ENCODE peak calls at places on chromosomes 3 and 15, in seven cellular contexts. L is psoas muscle; V is astrocyte of the spinal cord; B is hypothalamus; P is KG1; S is mammary epithelial cell; I is activated CD4-positive, alpha-beta T cell treated with anti-CD3 and anti-CD28 coated beads for 1 hour. K is an unnamed sample.

GRCh38 chr15:52095597-52096262 is 16.8 kb downstream of the BCL2L10 start:
- DNase-seq in L (no peak), V (peak; percentile 84), B (no peak), P (no peak), S (peak; percentile 98), I (no peak), K (no peak)

GRCh38 chr15:69551391-69552056 is 98.9 kb downstream of the RPLP1 start:
- DNase-seq in L (no peak), V (no peak), B (no peak), P (no peak), S (no peak), I (no peak), K (no peak)

GRCh38 chr15:82159922-82160321 is 102.6 kb downstream of the EFL1 start:
- DNase-seq in L (peak; percentile 71), V (peak; percentile 98), B (no peak), P (no peak), S (peak; percentile 81), I (no peak), K (no peak)

GRCh38 chr3:171168086-171168485 is 141.6 kb upstream of the SLC2A2 start:
- DNase-seq in L (no peak), V (peak; percentile 50), B (no peak), P (no peak), S (no peak), I (no peak), K (no peak)

GRCh38 chr15:98085003-98085639 is 124.6 kb downstream of the ARRDC4 start:
- DNase-seq in L (no peak), V (peak; percentile 65), B (peak; percentile 39), P (peak; percentile 38), S (peak; percentile 51), I (no peak), K (peak; percentile 48)

GRCh38 chr15:25245801-25246622 is 192.8 kb downstream of the UBE3A start:
- DNase-seq in L (peak; percentile 21), V (no peak), B (no peak), P (no peak), S (no peak), I (peak; percentile 4), K (no peak)

GRCh38 chr3:178112134-178112533 is 424.1 kb upstream of the KCNMB2 start:
- DNase-seq in L (no peak), V (no peak), B (no peak), P (no peak), S (no peak), I (no peak), K (no peak)

GRCh38 chr15:29128671-29129070 is 141.0 kb downstream of the NSMCE3 start:
- DNase-seq in L (peak; percentile 24), V (no peak), B (no peak), P (no peak), S (no peak), I (no peak), K (no peak)

GRCh38 chr3:149969110-149969944 is 1.4 kb downstream of the PFN2 start:
- DNase-seq in L (peak; percentile 75), V (peak; percentile 84), B (peak; percentile 28), P (no peak), S (peak; percentile 72), I (no peak), K (no peak)

GRCh38 chr15:96916750-96917149 is 586.2 kb downstream of the NR2F2 start:
- DNase-seq in L (no peak), V (no peak), B (no peak), P (no peak), S (no peak), I (no peak), K (no peak)

GRCh38 chr3:188520466-188520865 is 366.5 kb downstream of the LPP start:
- DNase-seq in L (no peak), V (peak; percentile 44), B (no peak), P (no peak), S (no peak), I (no peak), K (no peak)

GRCh38 chr3:71048948-71049347 is 534.6 kb downstream of the FOXP1 start:
- DNase-seq in L (no peak), V (no peak), B (no peak), P (no peak), S (no peak), I (no peak), K (no peak)

GRCh38 chr3:123884258-123884831 is at the start of gene MYLK:
- DNase-seq in L (peak; percentile 86), V (peak; percentile 92), B (no peak), P (no peak), S (peak; percentile 85), I (no peak), K (no peak)

GRCh38 chr3:5186854-5187151 is 704 bp upstream of the EDEM1 start:
- DNase-seq in L (no peak), V (peak; percentile 53), B (no peak), P (no peak), S (peak; percentile 20), I (no peak), K (no peak)

GRCh38 chr3:173739716-173740115 is 342.2 kb downstream of the NLGN1 start:
- DNase-seq in L (no peak), V (peak; percentile 48), B (no peak), P (no peak), S (no peak), I (no peak), K (no peak)

GRCh38 chr15:80693682-80694623 is 1.2 kb upstream of the ABHD17C start:
- DNase-seq in L (no peak), V (peak; percentile 36), B (no peak), P (no peak), S (no peak), I (no peak), K (peak; percentile 20)

GRCh38 chr3:19202754-19203153 is 54.4 kb downstream of the KCNH8 start:
- DNase-seq in L (no peak), V (no peak), B (no peak), P (no peak), S (no peak), I (no peak), K (no peak)

GRCh38 chr3:52532517-52532837 is 1.2 kb downstream of the NT5DC2 start:
- DNase-seq in L (peak; percentile 60), V (peak; percentile 61), B (no peak), P (no peak), S (no peak), I (no peak), K (peak; percentile 58)

GRCh38 chr3:55002416-55002930 is 74.6 kb upstream of the LRTM1 start:
- DNase-seq in L (no peak), V (no peak), B (no peak), P (no peak), S (no peak), I (no peak), K (no peak)

GRCh38 chr3:16510620-16511319 is 2.7 kb downstream of the RFTN1 start:
- DNase-seq in L (no peak), V (no peak), B (no peak), P (no peak), S (no peak), I (no peak), K (peak; percentile 71)

GRCh38 chr3:122947621-122948202 is 79.9 kb downstream of the SEMA5B start:
- DNase-seq in L (no peak), V (no peak), B (no peak), P (no peak), S (no peak), I (no peak), K (no peak)

GRCh38 chr15:35810007-35810406 is 264.0 kb upstream of the DPH6 start:
- DNase-seq in L (no peak), V (no peak), B (no peak), P (no peak), S (no peak), I (no peak), K (no peak)

GRCh38 chr3:151276038-151277027 is 2.0 kb downstream of the P2RY14 start:
- DNase-seq in L (no peak), V (no peak), B (no peak), P (no peak), S (no peak), I (no peak), K (peak; percentile 8)

GRCh38 chr15:31974855-31975421 is 55.4 kb upstream of the CHRNA7 start:
- DNase-seq in L (no peak), V (peak; percentile 28), B (peak; percentile 14), P (peak; percentile 23), S (no peak), I (no peak), K (peak; percentile 52)

GRCh38 chr3:160804762-160805161 is 48.7 kb downstream of the PPM1L start:
- DNase-seq in L (peak; percentile 74), V (no peak), B (no peak), P (no peak), S (no peak), I (no peak), K (no peak)

GRCh38 chr3:160661660-160662059 is 15.3 kb upstream of the ARL14 start:
- DNase-seq in L (no peak), V (peak; percentile 45), B (no peak), P (no peak), S (no peak), I (no peak), K (no peak)

GRCh38 chr3:100913870-100914654 is 79.2 kb downstream of the ABI3BP start:
- DNase-seq in L (no peak), V (peak; percentile 50), B (no peak), P (no peak), S (no peak), I (no peak), K (no peak)

GRCh38 chr15:74175271-74176191 is 2.0 kb downstream of the ISLR start:
- DNase-seq in L (no peak), V (no peak), B (no peak), P (no peak), S (no peak), I (no peak), K (no peak)

GRCh38 chr15:88621789-88622604 is 857 bp downstream of the AEN start:
- DNase-seq in L (no peak), V (peak; percentile 44), B (no peak), P (no peak), S (peak; percentile 61), I (no peak), K (peak; percentile 65)

GRCh38 chr15:71168163-71168832 is 53.0 kb downstream of the THSD4 start:
- DNase-seq in L (no peak), V (no peak), B (no peak), P (no peak), S (no peak), I (no peak), K (no peak)

GRCh38 chr3:134448664-134449063 is 37.1 kb downstream of the ANAPC13 start:
- DNase-seq in L (no peak), V (no peak), B (no peak), P (no peak), S (no peak), I (no peak), K (no peak)

GRCh38 chr3:127679534-127680145 is 6.9 kb downstream of the ABTB1 start:
- DNase-seq in L (peak; percentile 56), V (no peak), B (no peak), P (no peak), S (no peak), I (peak; percentile 3), K (no peak)

GRCh38 chr15:39171944-39172368 is 408.9 kb upstream of the THBS1 start:
- DNase-seq in L (peak; percentile 46), V (peak; percentile 97), B (peak; percentile 19), P (peak; percentile 18), S (peak; percentile 97), I (no peak), K (no peak)

GRCh38 chr15:55407631-55407948 is 569 bp downstream of the CCPG1 start:
- DNase-seq in L (no peak), V (no peak), B (no peak), P (no peak), S (no peak), I (no peak), K (no peak)

K was measured in OCI-LY7.